ENCODE peak calls at places on chromosomes 6 and 20, in four cellular contexts. V is GM23248, O is H7, B is NB4. T is an unnamed sample.

GRCh38 chr20:40489886-40490285 is 199.2 kb downstream of the MAFB start:
- DNase-seq in V (peak), O (no peak), B (no peak), T (no peak)

GRCh38 chr6:7150381-7151064 is 42.8 kb downstream of the RREB1 start:
- DNase-seq in V (no peak), O (no peak), B (peak), T (no peak)

GRCh38 chr20:33387177-33387576 is 14.1 kb downstream of the CDK5RAP1 start:
- DNase-seq in V (peak), O (no peak), B (no peak), T (no peak)

GRCh38 chr20:59835057-59835447 is 98.4 kb downstream of the SYCP2 start:
- DNase-seq in V (no peak), O (peak), B (no peak), T (no peak)

GRCh38 chr6:118685823-118686449 is 34.5 kb upstream of the CEP85L start:
- DNase-seq in V (no peak), O (peak), B (no peak), T (no peak)

GRCh38 chr6:169720207-169720855 is 4.0 kb downstream of the PHF10 start:
- DNase-seq in V (no peak), O (no peak), B (no peak), T (no peak)

GRCh38 chr6:157668690-157669089 is 154.4 kb upstream of the SNX9 start:
- DNase-seq in V (no peak), O (no peak), B (no peak), T (no peak)

GRCh38 chr20:25319241-25320034 is 71.2 kb downstream of the ABHD12 start:
- DNase-seq in V (no peak), O (peak), B (no peak), T (no peak)

GRCh38 chr20:59938221-59938620 is 1.9 kb downstream of the PPP1R3D start:
- DNase-seq in V (peak), O (no peak), B (no peak), T (no peak)

GRCh38 chr20:9514461-9515210 is at the start of gene LAMP5:
- DNase-seq in V (peak), O (peak), B (peak), T (no peak)

GRCh38 chr20:63241272-63241671 is 5.6 kb downstream of the BIRC7 start:
- DNase-seq in V (no peak), O (no peak), B (no peak), T (no peak)

GRCh38 chr20:53948383-53949318 is 121.7 kb downstream of the BCAS1 start:
- DNase-seq in V (no peak), O (no peak), B (no peak), T (no peak)

GRCh38 chr6:22218410-22218809 is 78.4 kb downstream of the PRL start:
- DNase-seq in V (no peak), O (no peak), B (no peak), T (no peak)

GRCh38 chr6:17004269-17004668 is 97.6 kb upstream of the STMND1 start:
- DNase-seq in V (peak), O (no peak), B (no peak), T (no peak)

GRCh38 chr20:60138263-60139127 is 180.3 kb downstream of the CDH26 start:
- DNase-seq in V (peak), O (no peak), B (peak), T (no peak)

GRCh38 chr6:89433637-89434499 is 916 bp downstream of the ANKRD6 start:
- DNase-seq in V (peak), O (peak), B (peak), T (no peak)

GRCh38 chr6:23246901-23247300 is 677.5 kb downstream of the HDGFL1 start:
- DNase-seq in V (no peak), O (no peak), B (no peak), T (no peak)

GRCh38 chr20:8309638-8310037 is 177.6 kb downstream of the PLCB1 start:
- DNase-seq in V (peak), O (no peak), B (no peak), T (no peak)

GRCh38 chr20:35134472-35134871 is 12.7 kb downstream of the EDEM2 start:
- DNase-seq in V (no peak), O (no peak), B (no peak), T (no peak)

GRCh38 chr6:33752139-33753015 is 5.7 kb upstream of the IP6K3 start:
- DNase-seq in V (no peak), O (no peak), B (peak), T (no peak)

GRCh38 chr20:37415118-37416085 is 69.5 kb downstream of the SRC start:
- DNase-seq in V (no peak), O (peak), B (no peak), T (no peak)

T was measured in vagina.